ENCODE peak calls at places on chromosomes 11 and 22, in four cellular contexts. K is CD8-positive, alpha-beta memory T cell; U is naive thymus-derived CD4-positive, alpha-beta T cell; N is PC-9. A is an unnamed sample.

GRCh38 chr11:70618471-70619101 is 220.3 kb downstream of the CTTN start:
- DNase-seq in U (no peak), K (no peak), N (no peak), A (no peak)

GRCh38 chr11:93585758-93586157 is 42.6 kb upstream of the SMCO4 start:
- DNase-seq in U (no peak), K (no peak), N (peak; percentile 5), A (no peak)

GRCh38 chr22:22123118-22123959 is 121.2 kb upstream of the VPREB1 start:
- DNase-seq in N (no peak), K (no peak), U (no peak), A (no peak)

GRCh38 chr11:2990617-2991476 is 1.3 kb downstream of the NAP1L4 start:
- DNase-seq in K (no peak), U (no peak), N (no peak), A (peak; percentile 20)

GRCh38 chr22:22710719-22711531 is 66.5 kb downstream of the GGTLC2 start:
- DNase-seq in K (peak; percentile 77), U (peak; percentile 64), N (peak; percentile 36), A (peak; percentile 65)

GRCh38 chr22:40418366-40419201 is 48.2 kb downstream of the SGSM3 start:
- DNase-seq in N (no peak), U (no peak), K (no peak), A (no peak)

GRCh38 chr11:75160328-75160757 is 9.4 kb downstream of the SLCO2B1 start:
- DNase-seq in K (no peak), N (no peak), U (no peak), A (no peak)

GRCh38 chr22:41124086-41124485 is 31.7 kb downstream of the EP300 start:
- DNase-seq in K (no peak), U (no peak), N (no peak), A (no peak)

GRCh38 chr11:2541881-2542361 is 97.1 kb downstream of the KCNQ1 start:
- DNase-seq in U (no peak), K (no peak), N (no peak), A (no peak)

GRCh38 chr11:127274328-127274676 is 273.7 kb upstream of the KIRREL3 start:
- DNase-seq in U (no peak), N (no peak), K (no peak), A (no peak)

GRCh38 chr11:113147249-113147648 is 167.1 kb upstream of the TTC12 start:
- DNase-seq in N (no peak), K (no peak), U (no peak), A (no peak)

GRCh38 chr22:24402460-24403192 is 24.8 kb upstream of the ADORA2A start:
- DNase-seq in U (no peak), N (peak; percentile 69), K (no peak), A (no peak)

GRCh38 chr11:1077417-1078119 is 2.9 kb downstream of the MUC2 start:
- DNase-seq in N (no peak), U (no peak), K (no peak), A (no peak)

GRCh38 chr11:124887667-124888013 is 10.0 kb downstream of the ROBO4 start:
- DNase-seq in N (no peak), K (no peak), U (no peak), A (no peak)

GRCh38 chr11:102783016-102783415 is 2.6 kb upstream of the MMP10 start:
- DNase-seq in N (no peak), U (no peak), K (no peak), A (no peak)

GRCh38 chr11:102784380-102784779 is 4.0 kb upstream of the MMP10 start:
- DNase-seq in U (no peak), N (no peak), K (no peak), A (no peak)

GRCh38 chr11:102780491-102780918 is at the start of gene MMP10:
- DNase-seq in N (no peak), K (no peak), U (no peak), A (no peak)

GRCh38 chr11:102788334-102789035 is 8.1 kb upstream of the MMP10 start:
- DNase-seq in N (no peak), U (no peak), K (no peak), A (no peak)

GRCh38 chr11:102783720-102784119 is 3.3 kb upstream of the MMP10 start:
- DNase-seq in N (no peak), K (no peak), U (no peak), A (no peak)
- H3K27ac ChIP-seq in N (no peak overlapping the region), K (no peak overlapping the region), U (no peak overlapping the region), A (no peak overlapping the region)

GRCh38 chr11:131800452-131800851 is 430.0 kb downstream of the NTM start:
- DNase-seq in K (no peak), U (no peak), N (no peak), A (no peak)
- H3K4me3 ChIP-seq in K (no peak overlapping the region), U (no peak overlapping the region), N (no peak overlapping the region), A (no peak overlapping the region)

GRCh38 chr11:15660496-15660895 is 545.8 kb downstream of the INSC start:
- DNase-seq in U (no peak), K (no peak), N (no peak), A (no peak)

GRCh38 chr11:15653191-15653590 is 538.5 kb downstream of the INSC start:
- DNase-seq in U (no peak), K (no peak), N (no peak), A (no peak)

GRCh38 chr11:15654397-15654915 is 539.7 kb downstream of the INSC start:
- DNase-seq in K (no peak), N (peak; percentile 33), U (no peak), A (no peak)

GRCh38 chr11:15655552-15655951 is 540.8 kb downstream of the INSC start:
- DNase-seq in U (no peak), N (peak; percentile 67), K (no peak), A (no peak)

DNA sequence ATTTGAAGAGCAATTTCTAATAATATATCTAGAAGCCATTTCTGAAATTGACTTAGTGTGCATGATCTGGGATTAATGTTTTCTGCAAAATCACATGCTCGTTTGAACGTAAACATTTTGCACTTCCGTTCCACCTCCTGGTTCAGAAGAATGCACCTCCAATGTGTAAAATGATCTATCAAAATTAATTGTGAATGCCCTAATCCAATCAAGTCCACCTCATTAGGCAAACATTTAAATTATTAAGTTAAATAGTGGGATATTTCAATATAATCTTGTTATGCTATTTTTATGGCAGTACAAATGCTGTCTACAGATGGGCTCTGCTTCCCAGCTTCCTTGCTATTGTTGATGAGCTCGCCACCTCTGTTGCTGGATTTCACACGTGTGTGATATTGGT is 542.5 kb downstream of the INSC start:
- DNase-seq in K (no peak), U (no peak), N (no peak), A (no peak)
- H3K27me3 ChIP-seq in K (no peaks in the 10 kb centered on the region), U (no peaks in the 10 kb centered on the region), N (no peaks in the 10 kb centered on the region), A (no peaks in the 10 kb centered on the region)

GRCh38 chr11:78801161-78801884 is 226.7 kb upstream of the NARS2 start:
- DNase-seq in N (no peak), U (no peak), K (no peak), A (no peak)

GRCh38 chr11:78798567-78799170 is 224.0 kb upstream of the NARS2 start:
- DNase-seq in U (peak; percentile 13), K (no peak), N (peak; percentile 31), A (peak; percentile 37)

GRCh38 chr11:78802058-78802633 is 227.5 kb upstream of the NARS2 start:
- DNase-seq in K (no peak), U (no peak), N (no peak), A (no peak)

GRCh38 chr11:78800756-78801155 is 226.1 kb upstream of the NARS2 start:
- DNase-seq in K (no peak), U (no peak), N (no peak), A (no peak)

DNA sequence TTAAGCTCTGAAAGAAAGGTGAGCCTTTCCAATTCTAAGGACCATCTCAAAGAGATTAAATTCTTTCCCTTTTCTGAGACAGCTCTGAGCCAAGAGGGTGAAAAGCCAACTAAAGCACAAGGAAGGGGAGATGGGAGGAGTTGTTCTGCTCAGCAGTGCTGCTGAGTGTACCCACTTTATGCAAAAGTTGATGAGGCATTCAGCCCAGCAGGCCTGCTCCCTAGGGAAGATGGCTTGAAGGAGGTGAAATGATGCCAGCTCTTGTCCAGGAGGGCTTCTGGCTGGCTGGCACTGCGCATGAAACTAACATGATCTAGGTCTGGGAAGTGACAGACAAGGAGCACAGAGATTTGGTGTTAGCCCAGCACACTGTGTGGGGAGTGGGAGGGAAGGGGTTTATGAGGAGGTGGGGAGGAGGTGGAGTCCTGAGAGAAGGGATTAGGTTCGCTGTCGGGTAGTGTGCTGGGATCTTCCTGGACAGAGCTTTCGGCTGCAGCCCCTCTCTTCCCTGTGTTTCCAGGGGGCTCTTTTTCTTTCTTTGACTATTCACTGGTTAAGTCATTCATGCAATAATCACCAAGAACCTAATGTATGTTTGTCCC is 225.5 kb upstream of the NARS2 start:
- DNase-seq in K (no peak), N (no peak), U (no peak), A (no peak)
- H3K27ac ChIP-seq in K (no peak overlapping the region), N (no peak overlapping the region), U (no peak overlapping the region), A (no peak overlapping the region)

GRCh38 chr11:40328890-40329617 is 1130.4 kb downstream of the LRRC4C start:
- DNase-seq in K (no peak), U (no peak), N (peak; percentile 16), A (no peak)
- H3K4me3 ChIP-seq in K (no peak overlapping the region), U (no peak overlapping the region), N (no peak overlapping the region), A (no peak overlapping the region)

A was measured in CD4-positive, alpha-beta memory T cell.